ENCODE peak calls at places on chromosomes 3 and 15, in four cellular contexts. P is endothelial cell of umbilical vein, U is adipocyte, F is K562. O is an unnamed sample.

GRCh38 chr3:134064081-134064480 is 34.4 kb upstream of the SLCO2A1 start:
- DNase-seq in P (no peak), U (no peak), F (no peak), O (no peak)

GRCh38 chr3:24135280-24135679 is 190.2 kb downstream of the NR1D2 start:
- DNase-seq in F (no peak), P (no peak), U (peak), O (peak)

GRCh38 chr3:65905648-65906211 is 133.0 kb downstream of the MAGI1 start:
- DNase-seq in P (no peak), F (no peak), U (peak), O (peak)

GRCh38 chr3:126131881-126132750 is 48.2 kb upstream of the SLC41A3 start:
- DNase-seq in P (no peak), F (no peak), U (no peak), O (no peak)

GRCh38 chr3:43583481-43583880 is 38.3 kb downstream of the ANO10 start:
- DNase-seq in U (no peak), F (peak), P (no peak), O (no peak)

GRCh38 chr3:46664188-46664970 is 29.1 kb downstream of the ALS2CL start:
- DNase-seq in U (no peak), P (no peak), F (no peak), O (no peak)

GRCh38 chr3:138331143-138331894 is 1.7 kb upstream of the NME9 start:
- DNase-seq in F (no peak), P (no peak), U (peak), O (peak)

GRCh38 chr15:89088605-89089315 is 504 bp downstream of the ABHD2 start:
- DNase-seq in F (no peak), P (peak), U (peak), O (peak)

GRCh38 chr3:27628029-27628750 is 93.9 kb downstream of the EOMES start:
- DNase-seq in U (no peak), F (no peak), P (peak), O (no peak)

GRCh38 chr3:185406127-185406620 is 43.2 kb downstream of the MAP3K13 start:
- DNase-seq in F (no peak), P (no peak), U (peak), O (no peak)

GRCh38 chr3:98587654-98588532 is 5.5 kb downstream of the CPOX start:
- DNase-seq in P (no peak), U (peak), F (no peak), O (peak)

GRCh38 chr3:117562000-117562399 is 852.4 kb downstream of the TUSC7 start:
- DNase-seq in F (no peak), P (no peak), U (no peak), O (no peak)

GRCh38 chr3:129282727-129283327 is 4.2 kb downstream of the HMCES start:
- DNase-seq in P (no peak), U (no peak), F (no peak), O (peak)

GRCh38 chr15:98649996-98650870 is 1.9 kb downstream of the IGF1R start:
- DNase-seq in P (peak), U (peak), F (no peak), O (peak)

GRCh38 chr3:43879166-43879565 is 188.4 kb downstream of the ABHD5 start:
- DNase-seq in P (no peak), U (no peak), F (no peak), O (peak)

GRCh38 chr3:38579551-38580449 is 69.7 kb downstream of the SCN5A start:
- DNase-seq in F (no peak), P (no peak), U (peak), O (no peak)

GRCh38 chr3:42698911-42699230 is 3.7 kb downstream of the HHATL start:
- DNase-seq in U (no peak), P (no peak), F (no peak), O (no peak)

GRCh38 chr3:69649120-69649519 is 90.1 kb upstream of the MITF start:
- DNase-seq in U (no peak), F (no peak), P (peak), O (peak)

GRCh38 chr15:97196066-97197027 is 764.2 kb upstream of the ARRDC4 start:
- DNase-seq in F (no peak), U (no peak), P (no peak), O (no peak)

GRCh38 chr15:75597667-75598341 is 18.7 kb upstream of the PTPN9 start:
- DNase-seq in F (no peak), P (peak), U (peak), O (peak)

GRCh38 chr15:47402829-47403228 is 314.5 kb upstream of the SEMA6D start:
- DNase-seq in P (no peak), U (no peak), F (no peak), O (no peak)

GRCh38 chr15:85482896-85483295 is 102.5 kb downstream of the AKAP13 start:
- DNase-seq in F (no peak), P (no peak), U (peak), O (peak)

GRCh38 chr15:41930221-41930866 is 36.5 kb upstream of the SPTBN5 start:
- DNase-seq in U (peak), F (no peak), P (peak), O (peak)

GRCh38 chr3:56862352-56863062 is 60.8 kb upstream of the ARHGEF3 start:
- DNase-seq in F (no peak), P (peak), U (peak), O (peak)

GRCh38 chr3:127226451-127226850 is 33.5 kb downstream of the PRR23E start:
- DNase-seq in F (no peak), U (no peak), P (no peak), O (peak)

GRCh38 chr3:127222163-127222562 is 29.2 kb downstream of the PRR23E start:
- DNase-seq in F (no peak), U (no peak), P (no peak), O (no peak)

GRCh38 chr3:127222664-127223063 is 29.7 kb downstream of the PRR23E start:
- DNase-seq in F (no peak), U (no peak), P (no peak), O (no peak)

GRCh38 chr3:127221062-127222035 is 28.4 kb downstream of the PRR23E start:
- DNase-seq in U (no peak), P (no peak), F (no peak), O (no peak)

GRCh38 chr3:127224118-127224517 is 31.2 kb downstream of the PRR23E start:
- DNase-seq in F (no peak), U (no peak), P (no peak), O (no peak)
- H3K4me3 ChIP-seq in F (no peak), U (no peak), P (no peak), O (no peak)

GRCh38 chr3:156483002-156483401 is 71.9 kb downstream of the SSR3 start:
- DNase-seq in F (no peak), P (no peak), U (no peak), O (no peak)
- H3K9ac ChIP-seq in F (no peak), P (no peak), U (no peak), O (no peak)

GRCh38 chr3:158565076-158565475 is 5.9 kb upstream of the MLF1 start:
- DNase-seq in P (no peak), F (no peak), U (no peak), O (no peak)
- H3K4me3 ChIP-seq in P (no peak), F (no peak), U (no peak), O (no peak)

DNA sequence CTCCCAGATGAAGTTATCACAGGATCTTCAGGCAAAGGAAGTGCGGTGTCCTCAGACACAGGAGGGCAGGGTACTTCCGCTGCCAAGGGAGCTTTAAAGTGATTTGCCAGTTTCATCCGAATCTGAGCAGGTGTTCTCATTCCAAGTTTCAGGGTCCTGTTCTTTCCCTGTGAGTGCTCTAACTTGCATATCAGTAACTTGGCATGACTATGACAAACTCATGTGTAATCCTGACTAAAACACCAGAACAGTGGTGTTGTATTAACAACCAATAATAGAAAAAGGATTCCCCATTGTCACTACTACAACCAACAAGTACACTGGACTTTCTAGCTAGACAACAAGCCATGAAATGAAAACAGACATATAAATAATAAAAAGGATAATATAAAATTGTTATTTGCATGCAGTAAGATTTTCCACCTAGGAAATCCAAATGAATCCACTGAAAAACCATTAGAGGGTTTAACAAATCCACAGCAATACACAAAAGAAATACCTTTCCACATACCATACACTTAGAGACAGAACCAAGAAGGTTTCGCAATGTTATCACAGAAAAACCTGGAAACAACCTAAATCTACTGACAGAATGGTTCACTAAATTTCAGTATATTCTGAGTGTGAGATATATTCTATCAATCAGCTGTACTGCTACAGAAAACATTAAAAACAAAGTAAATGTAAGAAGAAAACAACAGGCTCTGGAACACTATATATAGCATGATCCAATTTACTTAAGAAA is 40.9 kb upstream of the RPL35A start:
- DNase-seq in F (no peak), U (peak), P (no peak), O (peak)
- H3K9ac ChIP-seq in F (no peak), U (no peak), P (no peak), O (no peak)